ENCODE peak calls at places on chromosomes 6 and 20, in four cellular contexts. One of them, this sample, is unnamed.

GRCh38 chr6:155974967-155975366 is 519.3 kb upstream of the NOX3 start:
- DNase-seq in HepG2: no peak
- DNase-seq in hepatocyte: no peak
- DNase-seq in body of pancreas: no peak
- DNase-seq in this sample: peak; percentile 35

GRCh38 chr6:101403566-101403965 is 10.1 kb downstream of the GRIK2 start:
- DNase-seq in HepG2: no peak
- DNase-seq in hepatocyte: peak; percentile 10
- DNase-seq in body of pancreas: no peak
- DNase-seq in this sample: no peak

GRCh38 chr20:16048881-16049280 is 524.4 kb downstream of the KIF16B start:
- DNase-seq in HepG2: no peak
- DNase-seq in hepatocyte: no peak
- DNase-seq in body of pancreas: no peak
- DNase-seq in this sample: no peak

GRCh38 chr6:149862901-149863595 is 1.1 kb downstream of the LRP11 start:
- DNase-seq in HepG2: peak; percentile 38
- DNase-seq in hepatocyte: peak; percentile 86
- DNase-seq in body of pancreas: peak; percentile 82
- DNase-seq in this sample: peak; percentile 67

GRCh38 chr6:17045581-17046322 is 56.1 kb upstream of the STMND1 start:
- DNase-seq in HepG2: no peak
- DNase-seq in hepatocyte: no peak
- DNase-seq in body of pancreas: no peak
- DNase-seq in this sample: no peak

GRCh38 chr20:49507741-49508434 is 25.4 kb upstream of the KCNB1 start:
- DNase-seq in HepG2: no peak
- DNase-seq in hepatocyte: no peak
- DNase-seq in body of pancreas: no peak
- DNase-seq in this sample: no peak

GRCh38 chr6:1037430-1037829 is 274.5 kb upstream of the FOXQ1 start:
- DNase-seq in HepG2: no peak
- DNase-seq in hepatocyte: no peak
- DNase-seq in body of pancreas: no peak
- DNase-seq in this sample: no peak

GRCh38 chr6:96410467-96410866 is 111.1 kb upstream of the UFL1 start:
- DNase-seq in HepG2: no peak
- DNase-seq in hepatocyte: no peak
- DNase-seq in body of pancreas: no peak
- DNase-seq in this sample: no peak

GRCh38 chr20:40462600-40462999 is 226.4 kb downstream of the MAFB start:
- DNase-seq in HepG2: no peak
- DNase-seq in hepatocyte: no peak
- DNase-seq in body of pancreas: no peak
- DNase-seq in this sample: no peak

GRCh38 chr20:2402271-2402980 is 21.7 kb downstream of the TGM6 start:
- DNase-seq in HepG2: peak; percentile 34
- DNase-seq in hepatocyte: peak; percentile 22
- DNase-seq in body of pancreas: no peak
- DNase-seq in this sample: peak; percentile 44

GRCh38 chr6:11381801-11382513 is 149.5 kb upstream of the NEDD9 start:
- DNase-seq in HepG2: no peak
- DNase-seq in hepatocyte: no peak
- DNase-seq in body of pancreas: no peak
- DNase-seq in this sample: peak; percentile 54

GRCh38 chr6:151093706-151094105 is 146.1 kb upstream of the AKAP12 start:
- DNase-seq in HepG2: no peak
- DNase-seq in hepatocyte: no peak
- DNase-seq in body of pancreas: no peak
- DNase-seq in this sample: no peak

GRCh38 chr20:34410331-34410730 is 47.3 kb downstream of the ITCH start:
- DNase-seq in HepG2: no peak
- DNase-seq in hepatocyte: no peak
- DNase-seq in body of pancreas: no peak
- DNase-seq in this sample: no peak

GRCh38 chr6:170483413-170483812 is 69.7 kb downstream of the PSMB1 start:
- DNase-seq in HepG2: no peak
- DNase-seq in hepatocyte: no peak
- DNase-seq in body of pancreas: no peak
- DNase-seq in this sample: no peak

GRCh38 chr20:62791301-62792181 is 4.7 kb upstream of the MRGBP start:
- DNase-seq in HepG2: peak; percentile 94
- DNase-seq in hepatocyte: peak; percentile 94
- DNase-seq in body of pancreas: peak; percentile 77
- DNase-seq in this sample: peak; percentile 85

GRCh38 chr6:25342784-25343183 is 63.6 kb downstream of the CARMIL1 start:
- DNase-seq in HepG2: no peak
- DNase-seq in hepatocyte: peak; percentile 28
- DNase-seq in body of pancreas: no peak
- DNase-seq in this sample: no peak

GRCh38 chr20:25017257-25017803 is 24.8 kb upstream of the APMAP start:
- DNase-seq in HepG2: peak; percentile 64
- DNase-seq in hepatocyte: peak; percentile 78
- DNase-seq in body of pancreas: peak; percentile 96
- DNase-seq in this sample: peak; percentile 68

GRCh38 chr6:159062564-159062945 is 17.8 kb upstream of the TAGAP start:
- DNase-seq in HepG2: no peak
- DNase-seq in hepatocyte: no peak
- DNase-seq in body of pancreas: no peak
- DNase-seq in this sample: no peak

GRCh38 chr6:159059099-159059498 is 14.3 kb upstream of the TAGAP start:
- DNase-seq in HepG2: no peak
- DNase-seq in hepatocyte: no peak
- DNase-seq in body of pancreas: no peak
- DNase-seq in this sample: no peak

GRCh38 chr6:159061146-159061545 is 16.4 kb upstream of the TAGAP start:
- DNase-seq in HepG2: no peak
- DNase-seq in hepatocyte: no peak
- DNase-seq in body of pancreas: no peak
- DNase-seq in this sample: no peak

GRCh38 chr6:159061805-159062563 is 17.2 kb upstream of the TAGAP start:
- DNase-seq in HepG2: no peak
- DNase-seq in hepatocyte: no peak
- DNase-seq in body of pancreas: no peak
- DNase-seq in this sample: no peak

GRCh38 chr6:159060107-159060506 is 15.3 kb upstream of the TAGAP start:
- DNase-seq in HepG2: no peak
- DNase-seq in hepatocyte: no peak
- DNase-seq in body of pancreas: no peak
- DNase-seq in this sample: no peak
- TF ChIP-seq CTCF in HepG2: no peak
- TF ChIP-seq CTCF in hepatocyte: no peak
- TF ChIP-seq CTCF in body of pancreas: no peak
- TF ChIP-seq CTCF in this sample: no peak

GRCh38 chr6:13331516-13332348 is 3.4 kb upstream of the TBC1D7 start:
- DNase-seq in HepG2: peak; percentile 40
- DNase-seq in hepatocyte: peak; percentile 47
- DNase-seq in body of pancreas: no peak
- DNase-seq in this sample: no peak

GRCh38 chr6:13327691-13328075 is 654 bp downstream of the TBC1D7 start:
- DNase-seq in HepG2: no peak
- DNase-seq in hepatocyte: no peak
- DNase-seq in body of pancreas: no peak
- DNase-seq in this sample: no peak

GRCh38 chr6:13332349-13332706 is 4.0 kb upstream of the TBC1D7 start:
- DNase-seq in HepG2: no peak
- DNase-seq in hepatocyte: no peak
- DNase-seq in body of pancreas: no peak
- DNase-seq in this sample: no peak

GRCh38 chr6:13328875-13329183 is 492 bp upstream of the TBC1D7 start:
- DNase-seq in HepG2: no peak
- DNase-seq in hepatocyte: no peak
- DNase-seq in body of pancreas: no peak
- DNase-seq in this sample: no peak

DNA sequence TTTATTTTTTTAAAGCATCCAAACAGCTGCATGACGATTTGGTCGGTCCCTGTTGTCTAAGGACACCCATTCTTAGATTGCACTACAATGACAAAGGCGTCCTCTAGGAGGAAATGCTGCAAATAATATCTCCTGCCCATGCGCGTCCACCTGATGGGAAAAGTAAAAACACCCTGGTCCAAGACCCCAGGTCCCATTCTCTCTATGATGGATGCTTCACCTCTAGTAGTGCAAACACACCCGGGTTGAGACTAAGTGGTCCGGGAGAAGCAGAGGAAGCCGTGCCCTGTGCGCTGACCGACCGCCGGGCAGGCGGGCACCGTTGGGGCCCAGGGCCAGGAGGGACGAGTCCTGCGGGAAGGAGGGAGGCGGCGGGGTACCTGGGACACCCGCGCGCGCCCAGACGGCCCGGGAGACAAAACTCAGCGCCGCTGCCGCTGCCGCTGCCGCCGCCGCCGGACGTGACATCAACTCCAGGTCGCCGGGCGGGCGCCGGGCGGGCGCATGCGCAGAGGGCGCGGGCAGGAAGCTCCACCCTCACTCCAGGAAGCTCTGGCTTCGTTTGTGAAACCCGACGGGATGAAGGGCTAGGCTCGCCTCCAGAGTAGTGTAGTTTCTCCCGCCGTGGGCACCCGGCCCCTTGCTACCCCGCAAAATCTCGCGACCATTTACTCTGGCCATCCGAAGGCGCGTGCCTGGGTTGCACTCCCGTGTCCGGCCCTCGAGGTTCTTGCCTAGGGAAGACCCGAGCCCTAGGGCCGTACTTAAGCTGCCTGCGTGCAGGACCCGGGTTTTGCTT is at the start of gene TBC1D7:
- DNase-seq in HepG2: peak; percentile 92
- DNase-seq in hepatocyte: peak; percentile 95
- DNase-seq in body of pancreas: peak; percentile 93
- DNase-seq in this sample: peak; percentile 96
- TF ChIP-seq CTCF in HepG2: peak; percentile 28
- TF ChIP-seq CTCF in hepatocyte: peak; percentile 16
- TF ChIP-seq CTCF in body of pancreas: no peak
- TF ChIP-seq CTCF in this sample: no peak

DNA sequence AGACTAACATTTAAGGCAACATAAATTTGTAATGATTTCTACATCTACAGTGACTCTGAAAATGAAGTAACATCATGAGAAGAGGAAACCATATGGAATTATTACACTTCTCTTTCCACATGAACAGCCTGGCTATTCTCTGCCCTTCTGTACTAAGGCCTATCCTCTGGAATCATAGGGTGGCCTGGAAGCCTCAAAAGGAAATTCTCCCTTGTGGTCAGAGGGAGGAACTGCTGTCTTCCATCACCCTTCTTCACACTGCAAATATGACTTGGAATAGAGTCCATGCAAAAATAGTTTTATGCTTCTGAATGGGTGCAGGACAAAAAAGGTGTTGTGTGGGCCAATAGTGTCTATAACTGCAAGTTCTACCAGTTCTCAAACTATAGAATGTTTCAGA is 44.6 kb upstream of the SH3BGRL2 start:
- DNase-seq in HepG2: peak; percentile 57
- DNase-seq in hepatocyte: peak; percentile 37
- DNase-seq in body of pancreas: no peak
- DNase-seq in this sample: no peak
- TF ChIP-seq CTCF in HepG2: peak; percentile 29
- TF ChIP-seq CTCF in hepatocyte: peak; percentile 20
- TF ChIP-seq CTCF in body of pancreas: no peak
- TF ChIP-seq CTCF in this sample: peak; percentile 52

DNA sequence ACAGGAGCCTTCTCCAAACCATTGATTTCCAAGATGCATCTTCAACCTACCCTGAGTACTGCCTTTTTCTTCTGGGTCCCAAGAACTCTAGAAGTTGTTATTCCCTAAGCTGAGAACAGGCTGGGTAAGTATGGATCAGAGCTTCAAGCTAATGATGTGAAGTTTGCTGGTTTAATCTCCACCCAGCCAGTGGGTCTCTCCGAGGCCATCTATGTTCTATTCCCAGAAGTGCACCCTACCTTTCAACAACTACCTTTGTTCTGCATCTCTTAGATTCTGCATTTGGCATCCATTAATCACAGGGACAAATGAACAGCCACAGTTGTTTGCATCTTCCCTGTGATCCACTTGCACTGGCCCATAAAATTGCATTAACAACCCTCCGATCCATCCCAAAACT is 246.2 kb downstream of the HIVEP2 start:
- DNase-seq in HepG2: no peak
- DNase-seq in hepatocyte: no peak
- DNase-seq in body of pancreas: no peak
- DNase-seq in this sample: no peak
- TF ChIP-seq CTCF in HepG2: no peak
- TF ChIP-seq CTCF in hepatocyte: peak; percentile 8
- TF ChIP-seq CTCF in body of pancreas: no peak
- TF ChIP-seq CTCF in this sample: no peak

GRCh38 chr6:160261120-160261450 is 2.5 kb upstream of the SLC22A2 start:
- DNase-seq in HepG2: no peak
- DNase-seq in hepatocyte: no peak
- DNase-seq in body of pancreas: no peak
- DNase-seq in this sample: no peak

GRCh38 chr6:160260283-160261119 is 1.9 kb upstream of the SLC22A2 start:
- DNase-seq in HepG2: no peak
- DNase-seq in hepatocyte: peak; percentile 55
- DNase-seq in body of pancreas: no peak
- DNase-seq in this sample: no peak

GRCh38 chr6:160264213-160264612 is 5.6 kb upstream of the SLC22A2 start:
- DNase-seq in HepG2: no peak
- DNase-seq in hepatocyte: no peak
- DNase-seq in body of pancreas: no peak
- DNase-seq in this sample: no peak

GRCh38 chr6:160263214-160263939 is 4.8 kb upstream of the SLC22A2 start:
- DNase-seq in HepG2: no peak
- DNase-seq in hepatocyte: peak; percentile 48
- DNase-seq in body of pancreas: no peak
- DNase-seq in this sample: no peak

DNA sequence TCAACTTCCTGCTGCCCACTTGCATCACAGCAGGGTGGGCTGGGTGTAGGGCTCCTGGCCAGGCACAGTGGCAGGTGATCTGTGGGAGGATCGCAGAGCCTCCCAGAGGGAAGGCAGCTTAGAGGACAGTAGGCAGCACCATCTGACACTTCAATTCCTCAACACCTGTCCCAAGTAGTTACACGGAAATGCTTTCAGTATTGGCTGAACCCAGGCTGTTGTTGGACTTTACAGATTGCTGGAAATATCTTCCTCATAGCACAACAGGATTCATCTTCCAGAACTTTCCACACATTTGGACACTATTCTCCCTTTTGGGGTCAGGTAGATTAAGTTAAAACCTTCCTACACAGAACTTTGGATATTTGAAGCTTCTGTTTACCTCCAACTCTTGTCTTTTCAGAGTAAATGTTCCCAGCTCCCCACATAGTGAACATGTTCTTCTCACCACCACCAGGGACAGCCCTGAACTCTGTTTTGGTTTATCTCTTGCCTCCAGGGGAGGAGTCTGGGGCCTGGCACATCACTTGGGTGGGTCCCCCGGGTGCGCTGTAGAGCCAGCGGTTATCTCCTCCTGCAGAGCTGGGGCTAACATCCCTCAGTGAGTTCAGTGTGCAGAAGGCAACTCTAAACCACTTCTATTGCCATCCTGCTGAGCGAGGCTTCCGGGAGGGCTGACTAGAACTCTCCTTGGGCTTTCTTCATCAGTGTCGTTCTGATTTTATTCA is 3.5 kb upstream of the SLC22A2 start:
- DNase-seq in HepG2: peak; percentile 45
- DNase-seq in hepatocyte: peak; percentile 67
- DNase-seq in body of pancreas: no peak
- DNase-seq in this sample: no peak
- TF ChIP-seq CTCF in HepG2: peak; percentile 10
- TF ChIP-seq CTCF in hepatocyte: peak; percentile 26
- TF ChIP-seq CTCF in body of pancreas: no peak
- TF ChIP-seq CTCF in this sample: no peak